ENCODE peak calls at places on chromosome X, in seven cellular contexts. C, X, N, J, Q, O and I are unnamed samples.
A peak's percentile ranks its signal among the peaks of the same experiment; 100 is the strongest.

GRCh38 chrX:40646489-40647306 is 663 bp downstream of the CXorf38 start:
- DNase-seq in C (peak; percentile 91), X (peak; percentile 34), N (peak; percentile 33), J (no peak), Q (peak; percentile 66), O (peak; percentile 22), I (no peak)

GRCh38 chrX:151899622-151900021 is 13.1 kb upstream of the MAGEA4 start:
- DNase-seq in C (no peak), X (no peak), N (no peak), J (no peak), Q (no peak), O (no peak), I (no peak)

GRCh38 chrX:153511784-153512500 is 5.5 kb upstream of the ATP2B3 start:
- DNase-seq in C (no peak), X (no peak), N (no peak), J (no peak), Q (no peak), O (no peak), I (no peak)

GRCh38 chrX:121245763-121246162 is 198.4 kb downstream of the GLUD2 start:
- DNase-seq in C (no peak), X (no peak), N (no peak), J (no peak), Q (no peak), O (no peak), I (no peak)

GRCh38 chrX:120559799-120560198 is 963 bp downstream of the CUL4B start:
- DNase-seq in C (no peak), X (no peak), N (no peak), J (no peak), Q (no peak), O (no peak), I (no peak)

GRCh38 chrX:48493890-48494364 is 14.9 kb upstream of the PORCN start:
- DNase-seq in C (peak; percentile 47), X (peak; percentile 48), N (peak; percentile 48), J (no peak), Q (no peak), O (no peak), I (peak; percentile 32)

GRCh38 chrX:134020910-134021309 is 35.5 kb upstream of the GPC3 start:
- DNase-seq in C (no peak), X (peak; percentile 11), N (no peak), J (no peak), Q (no peak), O (no peak), I (no peak)

GRCh38 chrX:129939986-129940385 is 34.0 kb downstream of the UTP14A start:
- DNase-seq in C (no peak), X (no peak), N (no peak), J (no peak), Q (no peak), O (no peak), I (no peak)

GRCh38 chrX:128816919-128817318 is 706.4 kb downstream of the SMARCA1 start:
- DNase-seq in C (no peak), X (no peak), N (peak; percentile 7), J (no peak), Q (no peak), O (no peak), I (no peak)

GRCh38 chrX:94455782-94456181 is 781.8 kb downstream of the FAM133A start:
- DNase-seq in C (no peak), X (no peak), N (no peak), J (no peak), Q (no peak), O (no peak), I (no peak)

GRCh38 chrX:1385824-1386223 is 6.1 kb downstream of the SLC25A6 start:
- DNase-seq in C (peak; percentile 67), X (no peak), N (no peak), J (no peak), Q (peak; percentile 32), O (no peak), I (peak; percentile 81)

GRCh38 chrX:10676239-10676971 is 56.0 kb upstream of the MID1 start:
- DNase-seq in C (no peak), X (no peak), N (no peak), J (no peak), Q (no peak), O (no peak), I (no peak)

GRCh38 chrX:120839506-120839905 is 36.2 kb downstream of the CT47B1 start:
- DNase-seq in C (no peak), X (no peak), N (peak; percentile 53), J (no peak), Q (no peak), O (no peak), I (no peak)

GRCh38 chrX:31487946-31488345 is 416.1 kb upstream of the FTHL17 start:
- DNase-seq in C (no peak), X (no peak), N (no peak), J (no peak), Q (no peak), O (no peak), I (no peak)

GRCh38 chrX:51459125-51459524 is 37.3 kb downstream of the NUDT11 start:
- DNase-seq in C (no peak), X (peak; percentile 24), N (peak; percentile 57), J (no peak), Q (no peak), O (no peak), I (no peak)

GRCh38 chrX:69761633-69762032 is 145.7 kb downstream of the EDA start:
- DNase-seq in C (no peak), X (no peak), N (no peak), J (no peak), Q (no peak), O (no peak), I (no peak)

GRCh38 chrX:119763175-119763574 is 4.8 kb downstream of the SOWAHD start:
- DNase-seq in C (no peak), X (peak; percentile 9), N (no peak), J (peak; percentile 39), Q (no peak), O (no peak), I (no peak)

GRCh38 chrX:115233497-115234219 is at the start of gene LRCH2:
- DNase-seq in C (peak; percentile 72), X (no peak), N (no peak), J (peak; percentile 4), Q (peak; percentile 51), O (no peak), I (peak; percentile 89)

GRCh38 chrX:135740683-135741149 is 27.3 kb downstream of the CT45A3 start:
- DNase-seq in C (peak; percentile 66), X (peak; percentile 47), N (peak; percentile 54), J (no peak), Q (no peak), O (no peak), I (peak; percentile 68)
- TF ChIP-seq CTCF in C (no peak), X (no peak), N (peak; percentile 70), J (peak; percentile 26), Q (peak; percentile 34), O (no peak), I (peak; percentile 74)

DNA sequence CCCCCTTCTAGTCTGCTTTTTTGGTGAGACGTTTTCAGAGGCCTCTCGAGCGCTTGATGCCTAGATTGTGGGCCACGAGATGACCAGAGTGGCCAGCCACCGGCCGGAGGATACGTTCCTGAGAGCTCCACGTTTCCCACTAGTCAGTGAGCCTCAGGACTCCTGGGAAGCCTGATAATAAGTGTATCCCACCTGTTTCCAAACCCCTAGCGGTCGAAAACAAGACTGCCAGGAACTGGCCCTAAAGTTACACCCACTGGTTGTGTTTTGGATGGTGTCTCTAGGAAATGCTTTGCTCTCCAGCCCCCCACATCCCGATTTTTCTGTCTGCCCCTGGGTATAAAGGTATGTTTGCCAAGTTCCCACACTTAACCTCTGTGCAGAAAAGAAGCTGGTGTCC is 4.6 kb upstream of the RS1 start:
- DNase-seq in C (no peak), X (no peak), N (no peak), J (no peak), Q (no peak), O (no peak), I (no peak)
- TF ChIP-seq CTCF in C (no peak), X (no peak), N (no peak), J (peak; percentile 51), Q (no peak), O (no peak), I (peak; percentile 63)

GRCh38 chrX:13254076-13254785 is 65.6 kb downstream of the ATXN3L start:
- DNase-seq in C (peak; percentile 80), X (peak; percentile 55), N (peak; percentile 15), J (no peak), Q (peak; percentile 55), O (no peak), I (no peak)
- TF ChIP-seq CTCF in C (no peak), X (no peak), N (no peak), J (no peak), Q (no peak), O (no peak), I (peak; percentile 20)

GRCh38 chrX:109448539-109448938 is 33.3 kb downstream of the GUCY2F start:
- DNase-seq in C (no peak), X (no peak), N (no peak), J (no peak), Q (no peak), O (no peak), I (no peak)
- TF ChIP-seq CTCF in C (no peak), X (no peak), N (no peak), J (no peak), Q (no peak), O (no peak), I (no peak)

GRCh38 chrX:12076046-12076445 is 62.2 kb upstream of the FRMPD4 start:
- DNase-seq in C (no peak), X (peak; percentile 1), N (peak; percentile 50), J (no peak), Q (no peak), O (no peak), I (no peak)

DNA sequence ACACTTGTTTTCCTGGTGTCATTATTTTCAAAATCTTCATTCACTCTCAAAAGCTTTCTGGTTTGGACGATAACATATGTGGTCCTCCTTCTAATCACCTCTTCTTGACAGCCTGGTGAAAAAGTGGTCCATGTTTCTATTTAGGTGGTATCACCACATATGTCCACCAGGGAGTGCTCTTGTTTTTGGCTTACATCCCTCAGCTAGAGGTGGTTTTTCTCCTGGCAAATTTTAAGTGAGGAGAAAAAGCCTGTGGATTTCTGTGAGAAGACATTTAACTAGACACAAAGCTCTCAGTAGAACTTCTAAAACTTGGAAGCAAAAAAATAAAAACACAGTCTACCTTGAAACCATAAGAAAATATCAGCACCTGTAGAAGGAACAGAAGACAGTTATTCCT is 58.0 kb upstream of the FRMPD4 start:
- DNase-seq in C (no peak), X (peak; percentile 27), N (peak; percentile 71), J (peak; percentile 7), Q (no peak), O (no peak), I (no peak)
- TF ChIP-seq CTCF in C (no peak), X (peak; percentile 50), N (peak; percentile 82), J (peak; percentile 60), Q (peak; percentile 41), O (no peak), I (peak; percentile 78)

DNA sequence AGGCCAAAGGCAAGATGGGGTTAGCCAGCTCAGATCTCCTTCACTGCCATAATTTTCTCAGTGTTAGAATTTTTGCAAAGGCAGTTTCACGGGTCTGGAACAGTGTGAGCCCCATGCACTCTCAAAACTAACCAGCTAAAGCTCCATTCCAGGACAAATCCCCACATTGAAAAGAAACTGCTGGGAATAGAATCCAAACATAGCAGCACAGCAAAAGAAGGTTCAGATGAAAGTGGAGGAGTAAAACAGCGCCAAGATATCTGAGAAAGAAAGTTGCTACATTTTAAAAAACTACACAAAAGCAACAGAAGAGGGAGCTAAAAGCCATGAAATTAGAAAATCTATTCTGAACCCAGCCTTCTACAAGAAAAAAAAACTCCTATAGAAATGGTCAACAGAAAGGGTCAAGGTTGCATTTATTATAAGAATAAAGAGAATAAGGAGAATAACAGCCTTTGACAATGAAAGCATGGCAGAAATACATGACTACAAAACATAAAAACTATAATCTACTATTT is 39.6 kb upstream of the SLC7A3 start:
- DNase-seq in C (no peak), X (no peak), N (peak; percentile 49), J (no peak), Q (no peak), O (no peak), I (no peak)
- TF ChIP-seq CTCF in C (no peak), X (no peak), N (peak; percentile 61), J (peak; percentile 45), Q (peak; percentile 20), O (peak; percentile 19), I (peak; percentile 78)